ENCODE peak calls at places on chromosome 10, in five cellular contexts. One of them, this sample, is unnamed.

GRCh38 chr10:84348431-84348830 is 20.0 kb downstream of the CCSER2 start:
- DNase-seq in HL-60: no peak
- DNase-seq in HCT116: no peak
- DNase-seq in hypothalamus: no peak
- DNase-seq in stimulated activated CD4-positive, alpha-beta T cell treated with anti-CD3 and anti-CD28 coated beads, Interleukin-12 subunit alpha, Interleukin-12 subunit beta, amount 100 ng/mL, for 4 hours: no peak
- DNase-seq in this sample: no peak

GRCh38 chr10:131109291-131109690 is 202.2 kb downstream of the TCERG1L start:
- DNase-seq in HL-60: no peak
- DNase-seq in HCT116: no peak
- DNase-seq in hypothalamus: no peak
- DNase-seq in stimulated activated CD4-positive, alpha-beta T cell treated with anti-CD3 and anti-CD28 coated beads, Interleukin-12 subunit alpha, Interleukin-12 subunit beta, amount 100 ng/mL, for 4 hours: no peak
- DNase-seq in this sample: no peak

GRCh38 chr10:59289809-59290208 is 72.5 kb downstream of the FAM13C start:
- DNase-seq in HL-60: no peak
- DNase-seq in HCT116: no peak
- DNase-seq in hypothalamus: no peak
- DNase-seq in stimulated activated CD4-positive, alpha-beta T cell treated with anti-CD3 and anti-CD28 coated beads, Interleukin-12 subunit alpha, Interleukin-12 subunit beta, amount 100 ng/mL, for 4 hours: no peak
- DNase-seq in this sample: no peak

GRCh38 chr10:11017575-11018425 is at the start of gene CELF2:
- DNase-seq in HL-60: no peak
- DNase-seq in HCT116: no peak
- DNase-seq in hypothalamus: no peak
- DNase-seq in stimulated activated CD4-positive, alpha-beta T cell treated with anti-CD3 and anti-CD28 coated beads, Interleukin-12 subunit alpha, Interleukin-12 subunit beta, amount 100 ng/mL, for 4 hours: peak
- DNase-seq in this sample: peak

GRCh38 chr10:273088-273487 is 137.8 kb downstream of the ZMYND11 start:
- DNase-seq in HL-60: no peak
- DNase-seq in HCT116: no peak
- DNase-seq in hypothalamus: no peak
- DNase-seq in stimulated activated CD4-positive, alpha-beta T cell treated with anti-CD3 and anti-CD28 coated beads, Interleukin-12 subunit alpha, Interleukin-12 subunit beta, amount 100 ng/mL, for 4 hours: no peak
- DNase-seq in this sample: no peak

GRCh38 chr10:101818958-101819633 is 852 bp upstream of the OGA start:
- DNase-seq in HL-60: no peak
- DNase-seq in HCT116: no peak
- DNase-seq in hypothalamus: no peak
- DNase-seq in stimulated activated CD4-positive, alpha-beta T cell treated with anti-CD3 and anti-CD28 coated beads, Interleukin-12 subunit alpha, Interleukin-12 subunit beta, amount 100 ng/mL, for 4 hours: no peak
- DNase-seq in this sample: no peak

GRCh38 chr10:75512534-75512933 is 81.1 kb downstream of the LRMDA start:
- DNase-seq in HL-60: no peak
- DNase-seq in HCT116: no peak
- DNase-seq in hypothalamus: no peak
- DNase-seq in stimulated activated CD4-positive, alpha-beta T cell treated with anti-CD3 and anti-CD28 coated beads, Interleukin-12 subunit alpha, Interleukin-12 subunit beta, amount 100 ng/mL, for 4 hours: no peak
- DNase-seq in this sample: no peak

GRCh38 chr10:43032613-43033012 is 44.3 kb upstream of the RET start:
- DNase-seq in HL-60: no peak
- DNase-seq in HCT116: no peak
- DNase-seq in hypothalamus: no peak
- DNase-seq in stimulated activated CD4-positive, alpha-beta T cell treated with anti-CD3 and anti-CD28 coated beads, Interleukin-12 subunit alpha, Interleukin-12 subunit beta, amount 100 ng/mL, for 4 hours: no peak
- DNase-seq in this sample: no peak

GRCh38 chr10:70602665-70603438 is at the start of gene PRF1:
- DNase-seq in HL-60: no peak
- DNase-seq in HCT116: no peak
- DNase-seq in hypothalamus: no peak
- DNase-seq in stimulated activated CD4-positive, alpha-beta T cell treated with anti-CD3 and anti-CD28 coated beads, Interleukin-12 subunit alpha, Interleukin-12 subunit beta, amount 100 ng/mL, for 4 hours: peak
- DNase-seq in this sample: no peak

GRCh38 chr10:114206902-114207301 is 27.7 kb downstream of the TDRD1 start:
- DNase-seq in HL-60: no peak
- DNase-seq in HCT116: no peak
- DNase-seq in hypothalamus: no peak
- DNase-seq in stimulated activated CD4-positive, alpha-beta T cell treated with anti-CD3 and anti-CD28 coated beads, Interleukin-12 subunit alpha, Interleukin-12 subunit beta, amount 100 ng/mL, for 4 hours: no peak
- DNase-seq in this sample: no peak

GRCh38 chr10:131453772-131454634 is 142.5 kb upstream of the TCERG1L start:
- DNase-seq in HL-60: no peak
- DNase-seq in HCT116: peak
- DNase-seq in hypothalamus: peak
- DNase-seq in stimulated activated CD4-positive, alpha-beta T cell treated with anti-CD3 and anti-CD28 coated beads, Interleukin-12 subunit alpha, Interleukin-12 subunit beta, amount 100 ng/mL, for 4 hours: peak
- DNase-seq in this sample: peak

GRCh38 chr10:110764378-110764777 is 107.3 kb upstream of the PDCD4 start:
- DNase-seq in HL-60: no peak
- DNase-seq in HCT116: no peak
- DNase-seq in hypothalamus: no peak
- DNase-seq in stimulated activated CD4-positive, alpha-beta T cell treated with anti-CD3 and anti-CD28 coated beads, Interleukin-12 subunit alpha, Interleukin-12 subunit beta, amount 100 ng/mL, for 4 hours: no peak
- DNase-seq in this sample: no peak

GRCh38 chr10:70333268-70333667 is 49.2 kb downstream of the LRRC20 start:
- DNase-seq in HL-60: no peak
- DNase-seq in HCT116: no peak
- DNase-seq in hypothalamus: no peak
- DNase-seq in stimulated activated CD4-positive, alpha-beta T cell treated with anti-CD3 and anti-CD28 coated beads, Interleukin-12 subunit alpha, Interleukin-12 subunit beta, amount 100 ng/mL, for 4 hours: no peak
- DNase-seq in this sample: no peak

GRCh38 chr10:31368724-31369123 is 49.7 kb downstream of the ZEB1 start:
- DNase-seq in HL-60: peak
- DNase-seq in HCT116: no peak
- DNase-seq in hypothalamus: no peak
- DNase-seq in stimulated activated CD4-positive, alpha-beta T cell treated with anti-CD3 and anti-CD28 coated beads, Interleukin-12 subunit alpha, Interleukin-12 subunit beta, amount 100 ng/mL, for 4 hours: no peak
- DNase-seq in this sample: no peak

GRCh38 chr10:93464826-93465388 is 17.2 kb downstream of the MYOF start:
- DNase-seq in HL-60: no peak
- DNase-seq in HCT116: no peak
- DNase-seq in hypothalamus: no peak
- DNase-seq in stimulated activated CD4-positive, alpha-beta T cell treated with anti-CD3 and anti-CD28 coated beads, Interleukin-12 subunit alpha, Interleukin-12 subunit beta, amount 100 ng/mL, for 4 hours: no peak
- DNase-seq in this sample: no peak

GRCh38 chr10:72322280-72323058 is 32.2 kb downstream of the DNAJB12 start:
- DNase-seq in HL-60: no peak
- DNase-seq in HCT116: peak
- DNase-seq in hypothalamus: no peak
- DNase-seq in stimulated activated CD4-positive, alpha-beta T cell treated with anti-CD3 and anti-CD28 coated beads, Interleukin-12 subunit alpha, Interleukin-12 subunit beta, amount 100 ng/mL, for 4 hours: peak
- DNase-seq in this sample: no peak